ENCODE peak calls at places on chromosomes 7 and 10, in seven cellular contexts. R, N, T, W, J, F and H are unnamed samples.

GRCh38 chr10:116470768-116471415 is 43.2 kb downstream of the PNLIPRP3 start:
- DNase-seq in T (peak), N (no peak), F (no peak), J (no peak), R (no peak), W (no peak), H (peak)

GRCh38 chr7:31108097-31108657 is 56.1 kb downstream of the ADCYAP1R1 start:
- DNase-seq in T (no peak), F (no peak), W (no peak), R (no peak), J (no peak), N (no peak), H (no peak)

GRCh38 chr7:33325754-33326484 is 196.6 kb downstream of the BBS9 start:
- DNase-seq in N (no peak), W (no peak), R (no peak), F (peak), T (no peak), J (no peak), H (no peak)

GRCh38 chr7:120273476-120273975 is 551 bp downstream of the KCND2 start:
- DNase-seq in T (no peak), J (no peak), N (no peak), W (no peak), R (no peak), F (peak), H (no peak)

GRCh38 chr7:1920266-1920681 is 250.2 kb downstream of the ELFN1 start:
- DNase-seq in J (no peak), W (peak), F (no peak), R (peak), T (peak), N (peak), H (no peak)

GRCh38 chr10:132403511-132404168 is 6.6 kb downstream of the PWWP2B start:
- DNase-seq in N (no peak), W (no peak), R (no peak), J (no peak), F (no peak), T (no peak), H (no peak)

GRCh38 chr10:86079088-86079487 is 287.5 kb downstream of the GRID1 start:
- DNase-seq in J (no peak), R (no peak), W (no peak), N (no peak), T (no peak), F (peak), H (no peak)

GRCh38 chr10:28130267-28130666 is 131.4 kb upstream of the ODAD2 start:
- DNase-seq in R (no peak), F (peak), N (no peak), J (peak), T (no peak), W (no peak), H (no peak)

GRCh38 chr10:7457478-7458316 is 46.9 kb upstream of the SFMBT2 start:
- DNase-seq in W (no peak), T (no peak), R (no peak), F (peak), J (no peak), N (no peak), H (no peak)

GRCh38 chr7:47714669-47715607 is 133.0 kb upstream of the TNS3 start:
- DNase-seq in F (no peak), J (no peak), R (no peak), T (no peak), N (peak), W (no peak), H (no peak)

GRCh38 chr7:69218634-69219033 is 379.6 kb upstream of the AUTS2 start:
- DNase-seq in T (no peak), F (no peak), W (no peak), N (no peak), R (no peak), J (no peak), H (no peak)

GRCh38 chr7:55641811-55642210 is 69.5 kb upstream of the VOPP1 start:
- DNase-seq in W (no peak), R (no peak), T (no peak), J (no peak), N (no peak), F (no peak), H (no peak)

GRCh38 chr7:43535810-43536585 is 46.9 kb upstream of the STK17A start:
- DNase-seq in R (no peak), T (no peak), W (no peak), F (peak), J (peak), N (no peak), H (no peak)

GRCh38 chr10:5018150-5018549 is 14.5 kb upstream of the AKR1C2 start:
- DNase-seq in R (no peak), J (no peak), T (no peak), F (peak), W (no peak), N (no peak), H (no peak)

GRCh38 chr7:41705109-41705871 is 2.4 kb upstream of the INHBA start:
- DNase-seq in N (peak), W (peak), F (peak), R (peak), J (peak), T (peak), H (peak)

GRCh38 chr7:42605381-42605780 is 306.5 kb downstream of the C7orf25 start:
- DNase-seq in J (no peak), R (no peak), T (no peak), W (no peak), F (peak), N (no peak), H (no peak)

GRCh38 chr10:116697816-116698215 is 44.5 kb downstream of the HSPA12A start:
- DNase-seq in F (no peak), T (no peak), R (no peak), N (no peak), J (no peak), W (no peak), H (no peak)

GRCh38 chr10:114780610-114781184 is 40.9 kb upstream of the FHIP2A start:
- DNase-seq in T (no peak), F (no peak), R (no peak), J (no peak), N (no peak), W (no peak), H (no peak)

GRCh38 chr10:614341-614664 is 75.2 kb downstream of the DIP2C start:
- DNase-seq in J (no peak), R (no peak), F (no peak), T (no peak), W (no peak), N (no peak), H (no peak)

GRCh38 chr10:89556590-89556989 is 21.2 kb upstream of the SLC16A12 start:
- DNase-seq in R (no peak), N (no peak), T (no peak), F (peak), W (no peak), J (no peak), H (no peak)

GRCh38 chr10:88297103-88297502 is 286.0 kb downstream of the RNLS start:
- DNase-seq in F (peak), J (no peak), R (no peak), T (no peak), N (no peak), W (no peak), H (no peak)

GRCh38 chr10:78977761-78978305 is 90.9 kb upstream of the ZMIZ1 start:
- DNase-seq in N (peak), W (no peak), F (peak), T (peak), R (no peak), J (no peak), H (no peak)

GRCh38 chr7:74155810-74156395 is 18.3 kb upstream of the EIF4H start:
- DNase-seq in W (no peak), N (no peak), F (no peak), J (no peak), R (no peak), T (no peak), H (no peak)

GRCh38 chr7:26646666-26647065 is 217.7 kb downstream of the SKAP2 start:
- DNase-seq in T (no peak), F (peak), N (no peak), R (no peak), W (no peak), J (no peak), H (no peak)

GRCh38 chr7:108408294-108409004 is 47.8 kb downstream of the NRCAM start:
- DNase-seq in F (no peak), W (no peak), N (no peak), J (no peak), R (no peak), T (no peak), H (no peak)

GRCh38 chr10:72925951-72926465 is 28.6 kb downstream of the PLA2G12B start:
- DNase-seq in R (no peak), W (no peak), T (no peak), N (no peak), J (no peak), F (no peak), H (no peak)

GRCh38 chr7:130875265-130875741 is 141.3 kb upstream of the KLF14 start:
- DNase-seq in W (peak), N (peak), R (peak), F (peak), J (no peak), T (peak), H (peak)

GRCh38 chr10:33537066-33537465 is 202.6 kb upstream of the NRP1 start:
- DNase-seq in W (no peak), J (no peak), F (no peak), N (no peak), R (no peak), T (no peak), H (no peak)

GRCh38 chr7:3597243-3597642 is 296.2 kb downstream of the SDK1 start:
- DNase-seq in J (no peak), T (no peak), F (no peak), W (no peak), N (peak), R (no peak), H (no peak)
- TF ChIP-seq CTCF in J (no peak), T (no peak), F (no peak), W (no peak), N (no peak), R (no peak), H (no peak)

GRCh38 chr10:109127363-109127762 is 795.9 kb downstream of the XPNPEP1 start:
- DNase-seq in R (no peak), F (no peak), T (no peak), N (no peak), J (no peak), W (no peak), H (no peak)

GRCh38 chr10:109126541-109126940 is 796.8 kb downstream of the XPNPEP1 start:
- DNase-seq in F (no peak), N (no peak), J (no peak), R (no peak), W (no peak), T (no peak), H (no peak)

DNA sequence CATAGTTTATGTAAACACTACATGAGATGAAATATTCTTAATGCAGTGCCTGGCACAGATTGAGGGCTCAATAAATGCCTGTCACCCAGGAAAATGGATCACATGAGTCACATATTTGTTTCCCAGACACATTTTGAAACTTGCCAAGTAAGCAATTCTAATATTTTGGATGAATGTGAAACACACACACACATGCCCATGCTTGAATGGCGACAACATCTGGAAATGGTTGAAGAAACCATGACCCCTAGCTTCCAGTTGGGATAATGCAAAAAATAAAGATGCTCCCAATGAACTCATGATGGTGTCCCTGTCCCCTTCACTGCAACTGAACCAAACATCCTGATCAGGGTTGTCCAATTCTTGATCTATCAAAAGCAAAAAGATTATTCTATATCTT is 797.3 kb downstream of the XPNPEP1 start:
- DNase-seq in T (no peak), R (no peak), J (no peak), F (no peak), N (no peak), W (no peak), H (no peak)
- TF ChIP-seq CTCF in T (no peak), R (no peak), J (peak), F (no peak), N (peak), W (no peak), H (no peak)

DNA sequence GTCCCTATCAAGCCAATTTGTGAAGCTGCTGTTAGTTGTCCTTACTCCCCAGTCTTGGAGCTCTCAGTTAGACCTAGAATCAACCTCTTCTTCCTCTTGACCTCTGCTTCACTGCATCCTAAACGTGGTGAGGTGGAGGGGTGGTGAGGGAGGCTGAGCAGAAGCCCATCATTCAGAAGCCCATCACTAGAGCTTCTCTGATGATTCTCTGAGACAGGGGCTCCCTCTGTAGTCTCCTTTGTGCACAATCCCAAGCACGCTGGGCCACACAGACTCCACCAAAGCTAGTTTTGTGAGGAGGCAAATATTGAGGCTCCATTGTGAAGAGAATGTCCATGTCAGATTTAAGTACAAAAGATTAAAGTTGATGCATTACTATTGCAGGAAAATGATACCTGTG is 163.8 kb upstream of the PRSS1 start:
- DNase-seq in J (no peak), W (no peak), T (no peak), F (no peak), R (no peak), N (no peak), H (no peak)
- TF ChIP-seq CTCF in J (peak), W (no peak), T (no peak), F (peak), R (no peak), N (no peak), H (no peak)

DNA sequence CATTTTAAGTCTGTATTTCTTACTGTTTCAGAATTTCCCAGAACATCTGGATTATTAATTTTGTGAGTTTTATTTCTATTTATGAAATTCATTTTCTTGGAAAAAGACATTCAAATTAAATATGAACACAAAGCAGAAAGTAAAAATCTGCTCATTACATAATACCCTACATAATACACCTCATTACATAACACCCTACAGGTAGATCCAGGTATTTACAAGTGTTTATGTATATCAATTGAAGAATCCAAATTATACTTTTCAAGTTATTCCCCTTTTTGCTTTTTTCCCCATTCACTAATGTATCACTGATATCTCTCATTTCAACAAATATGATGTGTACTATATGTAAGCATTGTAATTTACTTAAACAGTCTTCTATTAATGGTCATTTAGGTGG is 129.1 kb downstream of the USP6NL start:
- DNase-seq in R (no peak), N (no peak), W (no peak), J (no peak), T (no peak), F (no peak), H (no peak)
- TF ChIP-seq CTCF in R (no peak), N (no peak), W (no peak), J (no peak), T (no peak), F (no peak), H (peak)

GRCh38 chr7:80311313-80311712 is 176.7 kb downstream of the GNAI1 start:
- DNase-seq in T (no peak), W (no peak), N (no peak), F (no peak), J (no peak), R (no peak), H (no peak)

GRCh38 chr7:80309971-80310549 is 175.4 kb downstream of the GNAI1 start:
- DNase-seq in N (no peak), F (peak), J (no peak), W (no peak), R (no peak), T (no peak), H (no peak)

GRCh38 chr7:80313716-80314115 is 179.1 kb downstream of the GNAI1 start:
- DNase-seq in R (no peak), F (no peak), N (no peak), W (no peak), T (no peak), J (no peak), H (no peak)

GRCh38 chr7:80313067-80313626 is 178.5 kb downstream of the GNAI1 start:
- DNase-seq in F (no peak), T (no peak), R (no peak), N (no peak), W (no peak), J (no peak), H (no peak)

DNA sequence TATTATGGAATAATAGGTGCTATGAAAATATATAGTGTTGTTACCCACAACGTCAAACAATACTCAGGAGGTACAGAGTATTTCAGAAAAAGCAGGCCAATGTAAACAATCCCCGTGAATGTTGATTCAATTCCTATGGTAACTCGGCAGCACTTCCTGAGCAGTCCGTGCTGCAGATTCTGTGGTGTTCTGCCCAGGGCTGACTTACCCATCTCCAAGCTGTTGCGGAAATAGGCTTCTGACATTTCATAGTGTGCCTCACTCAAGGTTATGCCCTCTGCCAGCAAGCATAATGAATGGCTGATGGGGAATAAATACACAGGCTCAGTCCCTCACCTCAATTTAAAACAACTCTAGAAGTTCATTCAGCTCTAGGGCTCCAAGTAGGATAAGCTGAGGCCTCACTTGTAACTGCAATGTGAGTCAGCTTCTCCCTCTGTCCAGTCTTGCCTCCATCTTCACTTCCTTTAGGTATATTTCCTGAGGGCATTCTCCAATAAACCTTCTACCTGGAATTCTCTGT is 177.6 kb downstream of the GNAI1 start:
- DNase-seq in N (no peak), W (no peak), J (peak), T (peak), F (peak), R (peak), H (no peak)
- TF ChIP-seq CTCF in N (no peak), W (no peak), J (no peak), T (no peak), F (no peak), R (no peak), H (no peak)

GRCh38 chr7:77697535-77697831 is 1.2 kb downstream of the RSBN1L start:
- DNase-seq in F (peak), R (no peak), W (no peak), N (no peak), T (peak), J (no peak), H (no peak)

GRCh38 chr7:77699056-77699455 is 2.8 kb downstream of the RSBN1L start:
- DNase-seq in F (no peak), R (no peak), J (no peak), T (no peak), W (no peak), N (no peak), H (no peak)

GRCh38 chr7:77696057-77696642 is at the start of gene RSBN1L:
- DNase-seq in W (peak), R (peak), T (peak), N (peak), J (peak), F (peak), H (peak)

GRCh38 chr7:77698042-77698625 is 1.9 kb downstream of the RSBN1L start:
- DNase-seq in R (no peak), T (no peak), F (no peak), J (no peak), W (no peak), N (no peak), H (no peak)

GRCh38 chr7:77696643-77697534 is 630 bp downstream of the RSBN1L start:
- DNase-seq in W (peak), R (peak), F (peak), J (no peak), N (peak), T (peak), H (peak)
- TF ChIP-seq CTCF in W (no peak), R (no peak), F (no peak), J (no peak), N (no peak), T (peak), H (no peak)

DNA sequence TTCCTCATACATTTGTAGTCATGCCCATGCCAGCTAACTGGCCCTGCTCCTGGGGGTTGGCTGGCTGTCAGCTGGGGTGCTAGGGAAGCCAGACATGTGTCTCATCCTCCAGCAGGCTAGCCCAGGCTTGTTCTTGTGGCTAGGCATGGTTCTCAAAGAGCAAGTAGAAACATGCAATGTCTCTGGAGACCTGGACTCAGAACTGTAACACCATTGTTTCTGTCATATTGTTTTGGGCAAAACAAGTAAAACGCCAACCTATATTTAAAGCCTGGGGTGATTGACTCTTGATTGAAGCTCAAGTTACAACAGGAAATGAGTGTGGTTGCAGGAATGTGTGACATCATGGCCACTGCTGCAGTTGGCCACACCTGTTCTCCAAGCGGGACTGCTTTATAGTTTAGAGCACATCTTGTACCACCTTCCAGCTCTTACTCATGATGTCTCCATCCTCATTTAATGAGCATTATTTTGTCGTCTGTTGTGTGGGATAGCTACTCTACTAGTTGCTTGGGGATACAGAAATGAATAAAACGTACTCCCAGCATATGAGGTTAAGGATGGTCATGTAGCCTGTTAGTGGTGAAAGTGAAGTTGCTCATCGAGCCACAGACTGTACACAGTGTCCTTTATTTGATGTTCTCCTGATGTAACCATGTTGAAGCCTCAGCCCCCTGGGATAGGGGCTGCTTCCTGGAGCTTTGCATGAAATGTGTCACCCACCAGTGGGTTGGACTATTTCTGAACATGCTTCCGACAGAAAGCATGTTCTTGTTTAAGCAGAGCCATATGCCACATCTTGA is 168.4 kb downstream of the SORCS3 start:
- DNase-seq in R (no peak), N (no peak), J (no peak), W (no peak), F (no peak), T (no peak), H (no peak)
- TF ChIP-seq CTCF in R (no peak), N (no peak), J (no peak), W (no peak), F (no peak), T (no peak), H (no peak)